ENCODE peak calls at places on chromosomes 2 and 18, in ten cellular contexts. M is glutamatergic neuron, J is foreskin fibroblast, T is PC-3, O is kidney epithelial cell, U is endothelial cell, I is fibroblast of lung, L is ovary, W is A549, K is AG04450. F is an unnamed sample.

GRCh38 chr2:215693269-215693998 is 257.6 kb upstream of the FN1 start:
- DNase-seq in M (no peak), J (peak; percentile 77), T (peak; percentile 85), O (peak; percentile 92), U (no peak), I (peak; percentile 95), L (peak; percentile 52), W (peak; percentile 45), K (no peak), F (no peak)

GRCh38 chr2:148048475-148049221 is 27.8 kb downstream of the MBD5 start:
- DNase-seq in M (no peak), J (no peak), T (no peak), O (no peak), U (no peak), I (peak; percentile 73), L (no peak), W (no peak), K (no peak), F (no peak)

GRCh38 chr2:237600205-237600846 is 9.8 kb upstream of the RAB17 start:
- DNase-seq in M (peak; percentile 39), J (peak; percentile 79), T (no peak), O (no peak), U (no peak), I (peak; percentile 30), L (peak; percentile 73), W (no peak), K (no peak), F (no peak)

GRCh38 chr2:156908825-156909224 is 348.7 kb upstream of the GALNT5 start:
- DNase-seq in M (no peak), J (peak; percentile 41), T (peak; percentile 89), O (no peak), U (no peak), I (peak; percentile 84), L (no peak), W (no peak), K (peak; percentile 46), F (no peak)

GRCh38 chr2:95061119-95061512 is 35.6 kb downstream of the MAL start:
- DNase-seq in M (no peak), J (no peak), T (no peak), O (no peak), U (no peak), I (no peak), L (no peak), W (no peak), K (no peak), F (no peak)

GRCh38 chr2:172439911-172440310 is 12.5 kb downstream of the ITGA6 start:
- DNase-seq in M (no peak), J (no peak), T (no peak), O (no peak), U (no peak), I (no peak), L (no peak), W (no peak), K (no peak), F (no peak)

GRCh38 chr18:59026831-59027410 is 112.8 kb upstream of the SEC11C start:
- DNase-seq in M (no peak), J (no peak), T (no peak), O (no peak), U (no peak), I (no peak), L (no peak), W (no peak), K (no peak), F (no peak)

GRCh38 chr18:79496978-79497637 is 101.4 kb downstream of the NFATC1 start:
- DNase-seq in M (peak; percentile 37), J (peak; percentile 44), T (no peak), O (no peak), U (no peak), I (peak; percentile 36), L (peak; percentile 31), W (no peak), K (peak; percentile 41), F (no peak)

GRCh38 chr2:62016957-62017356 is 111.5 kb downstream of the COMMD1 start:
- DNase-seq in M (no peak), J (no peak), T (no peak), O (no peak), U (no peak), I (no peak), L (no peak), W (no peak), K (no peak), F (no peak)

GRCh38 chr2:62010632-62011276 is 105.3 kb downstream of the COMMD1 start:
- DNase-seq in M (no peak), J (no peak), T (no peak), O (no peak), U (no peak), I (peak; percentile 29), L (no peak), W (no peak), K (no peak), F (no peak)

DNA sequence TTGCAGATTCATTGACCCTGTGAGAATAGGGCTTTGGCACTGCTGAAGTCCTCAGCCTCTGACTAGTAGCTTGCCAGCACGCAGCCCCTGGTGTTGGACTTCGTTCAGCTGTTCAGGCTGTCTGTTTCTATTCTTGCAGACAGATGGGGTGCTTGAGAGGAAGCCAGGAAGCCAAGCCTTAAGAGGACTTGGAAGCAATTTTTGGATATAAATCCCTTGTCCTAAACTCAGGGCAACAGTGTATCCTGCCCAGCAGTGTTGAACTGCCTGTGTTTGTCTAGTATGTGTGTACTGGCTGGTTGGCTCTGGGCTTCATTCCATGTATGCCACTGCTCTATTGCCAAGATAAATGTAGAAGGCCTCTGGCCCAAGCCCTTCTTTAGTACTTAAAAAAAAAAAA is 108.6 kb downstream of the COMMD1 start:
- DNase-seq in M (peak; percentile 33), J (peak; percentile 57), T (peak; percentile 6), O (no peak), U (no peak), I (peak; percentile 81), L (peak; percentile 43), W (peak; percentile 43), K (peak; percentile 29), F (no peak)
- TF ChIP-seq CTCF in M (no peak), J (peak; percentile 26), T (no peak), O (no peak), U (no peak), I (peak; percentile 43), L (no peak), W (no peak), K (peak; percentile 39), F (no peak)

DNA sequence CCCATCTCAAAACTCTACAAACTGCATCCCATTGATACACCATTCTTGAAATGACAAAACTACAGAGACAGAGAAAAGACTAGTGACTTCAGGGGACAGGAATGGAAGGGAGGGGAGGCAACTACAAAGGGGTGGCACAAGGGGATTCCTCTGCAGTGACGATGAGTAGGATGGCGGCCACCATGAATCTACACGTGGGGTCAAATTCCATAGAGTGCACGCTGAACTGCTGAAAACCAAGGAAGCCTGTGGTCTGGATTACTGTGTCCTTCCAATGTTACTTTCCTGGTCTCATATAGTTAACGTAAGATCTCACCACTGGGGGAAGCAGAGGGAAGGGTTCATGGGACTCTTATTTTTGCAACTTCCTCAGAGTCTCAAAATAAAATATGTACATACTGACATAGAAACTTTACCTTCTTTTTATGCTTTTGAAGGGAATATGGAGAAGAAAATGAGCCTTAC is 23.6 kb downstream of the COX7A2L start:
- DNase-seq in M (no peak), J (no peak), T (no peak), O (no peak), U (no peak), I (no peak), L (no peak), W (no peak), K (no peak), F (no peak)
- TF ChIP-seq CTCF in M (no peak), J (no peak), T (peak; percentile 23), O (peak; percentile 5), U (no peak), I (peak; percentile 6), L (no peak), W (no peak), K (peak; percentile 21), F (no peak)

GRCh38 chr2:126638781-126639180 is 17.2 kb upstream of the GYPC start:
- DNase-seq in M (no peak), J (no peak), T (no peak), O (no peak), U (no peak), I (no peak), L (no peak), W (no peak), K (no peak), F (no peak)

GRCh38 chr2:126639276-126639675 is 16.7 kb upstream of the GYPC start:
- DNase-seq in M (no peak), J (no peak), T (no peak), O (no peak), U (no peak), I (no peak), L (no peak), W (no peak), K (no peak), F (no peak)

GRCh38 chr2:126637393-126637792 is 18.6 kb upstream of the GYPC start:
- DNase-seq in M (no peak), J (no peak), T (no peak), O (no peak), U (no peak), I (no peak), L (no peak), W (no peak), K (no peak), F (no peak)

GRCh38 chr2:126635281-126635680 is 20.7 kb upstream of the GYPC start:
- DNase-seq in M (no peak), J (no peak), T (no peak), O (no peak), U (no peak), I (no peak), L (no peak), W (no peak), K (no peak), F (no peak)

DNA sequence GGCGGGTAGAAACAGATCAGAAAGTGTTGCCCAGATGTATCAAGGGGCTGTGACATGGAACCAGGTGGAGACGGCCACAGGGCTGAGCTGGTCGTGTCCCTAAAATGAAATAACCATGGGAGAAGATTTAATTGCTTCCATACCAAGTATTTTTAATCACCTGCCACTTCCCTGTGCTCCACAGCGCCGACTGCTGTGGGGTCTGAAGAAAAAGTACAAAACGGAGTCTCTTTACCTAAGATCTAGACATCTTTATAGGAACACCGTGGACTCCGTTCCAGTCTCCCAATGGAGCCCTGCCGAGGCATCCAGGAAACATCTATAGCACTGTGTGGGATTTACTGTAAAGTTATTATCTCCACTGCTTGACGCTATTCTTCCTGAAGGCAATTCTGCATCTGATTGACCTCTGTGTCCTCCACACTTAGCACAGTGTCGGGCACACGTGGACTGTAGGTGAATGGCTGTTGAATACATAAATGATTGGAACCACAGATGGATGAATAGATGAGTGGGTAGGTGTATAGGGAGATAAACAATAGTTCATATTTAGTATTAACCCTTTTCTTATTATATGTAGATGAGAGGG is 21.6 kb upstream of the GYPC start:
- DNase-seq in M (peak; percentile 41), J (no peak), T (peak; percentile 33), O (no peak), U (peak; percentile 51), I (peak; percentile 1), L (no peak), W (peak; percentile 23), K (no peak), F (peak; percentile 23)
- TF ChIP-seq CTCF in M (peak; percentile 28), J (peak; percentile 65), T (peak; percentile 70), O (peak; percentile 60), U (peak; percentile 52), I (peak; percentile 55), L (no peak), W (peak; percentile 57), K (peak; percentile 59), F (peak; percentile 59)

GRCh38 chr2:88055049-88055435 is 541 bp downstream of the KRCC1 start:
- DNase-seq in M (no peak), J (no peak), T (peak; percentile 13), O (no peak), U (no peak), I (peak; percentile 48), L (peak; percentile 20), W (peak; percentile 42), K (no peak), F (no peak)

GRCh38 chr2:88054300-88055048 is 1.1 kb downstream of the KRCC1 start:
- DNase-seq in M (no peak), J (no peak), T (peak; percentile 14), O (no peak), U (no peak), I (peak; percentile 53), L (peak; percentile 28), W (no peak), K (no peak), F (no peak)

GRCh38 chr2:88057437-88057844 is 1.9 kb upstream of the KRCC1 start:
- DNase-seq in M (no peak), J (no peak), T (no peak), O (no peak), U (no peak), I (no peak), L (no peak), W (no peak), K (no peak), F (no peak)

GRCh38 chr2:88053301-88053700 is 2.3 kb downstream of the KRCC1 start:
- DNase-seq in M (no peak), J (peak; percentile 49), T (no peak), O (no peak), U (no peak), I (peak; percentile 29), L (peak; percentile 34), W (no peak), K (no peak), F (no peak)

GRCh38 chr2:88055436-88056128 is at the start of gene KRCC1:
- DNase-seq in M (peak; percentile 97), J (peak; percentile 95), T (peak; percentile 96), O (peak; percentile 89), U (peak; percentile 85), I (peak; percentile 95), L (peak; percentile 93), W (peak; percentile 98), K (peak; percentile 90), F (peak; percentile 94)
- TF ChIP-seq CTCF in M (no peak), J (no peak), T (no peak), O (no peak), U (no peak), I (no peak), L (no peak), W (no peak), K (no peak), F (no peak)

F was measured in nephron progenitor cell.